ENCODE peak calls at places on chromosomes 11 and 22, in seven cellular contexts. L is transverse colon, O is RWPE1, Z is kidney, P is Calu3, U is suprapubic skin, K is GM12865. S is an unnamed sample.

GRCh38 chr11:68036141-68036716 is 2.6 kb upstream of the TCIRG1 start:
- DNase-seq in K (no peak), P (no peak), Z (peak; percentile 78), L (no peak), O (no peak), U (no peak), S (no peak)

GRCh38 chr22:39545310-39546063 is 12.9 kb upstream of the RPS19BP1 start:
- DNase-seq in K (peak; percentile 32), L (peak; percentile 47), Z (no peak), U (no peak), O (peak; percentile 16), P (no peak), S (peak; percentile 68)

GRCh38 chr11:77512092-77512491 is 38.2 kb upstream of the PAK1 start:
- DNase-seq in L (no peak), Z (no peak), O (no peak), U (no peak), P (no peak), K (no peak), S (no peak)

GRCh38 chr22:46857142-46857825 is 94.8 kb downstream of the TBC1D22A start:
- DNase-seq in K (no peak), P (no peak), Z (no peak), U (no peak), O (no peak), L (no peak), S (no peak)

GRCh38 chr22:24053481-24054226 is 42.5 kb downstream of the CABIN1 start:
- DNase-seq in K (peak; percentile 54), Z (no peak), O (no peak), L (no peak), P (no peak), U (no peak), S (no peak)

GRCh38 chr11:69470301-69470700 is 11.2 kb upstream of the LINC01488 start:
- DNase-seq in O (no peak), L (peak; percentile 59), P (no peak), K (no peak), Z (peak; percentile 39), U (no peak), S (no peak)

GRCh38 chr11:102385053-102385976 is 38.3 kb downstream of the BIRC2 start:
- DNase-seq in P (no peak), K (no peak), L (no peak), Z (no peak), O (no peak), U (no peak), S (no peak)

GRCh38 chr22:39519681-39520053 is 695 bp upstream of the ATF4 start:
- DNase-seq in P (peak; percentile 66), Z (peak; percentile 89), U (peak; percentile 83), L (peak; percentile 69), O (peak; percentile 30), K (peak; percentile 60), S (no peak)

GRCh38 chr22:19060356-19061009 is 61.7 kb downstream of the DGCR2 start:
- DNase-seq in O (peak; percentile 33), K (no peak), L (no peak), Z (no peak), U (peak; percentile 29), P (no peak), S (no peak)

GRCh38 chr11:120401506-120401905 is 65.3 kb downstream of the ARHGEF12 start:
- DNase-seq in O (no peak), Z (no peak), P (no peak), U (no peak), L (no peak), K (no peak), S (no peak)

GRCh38 chr11:87740513-87740912 is 434.7 kb downstream of the RAB38 start:
- DNase-seq in U (no peak), L (no peak), Z (no peak), K (no peak), P (no peak), O (no peak), S (no peak)

GRCh38 chr22:30861688-30862552 is 106.7 kb downstream of the MORC2 start:
- DNase-seq in L (no peak), Z (peak; percentile 57), P (no peak), K (no peak), O (no peak), U (peak; percentile 34), S (no peak)

GRCh38 chr11:58525037-58525614 is 17.2 kb upstream of the OR5B21 start:
- DNase-seq in Z (no peak), U (no peak), O (no peak), L (no peak), P (no peak), K (peak; percentile 81), S (peak; percentile 52)

GRCh38 chr11:116229581-116229980 is 543.2 kb downstream of the BUD13 start:
- DNase-seq in P (no peak), Z (no peak), O (no peak), U (no peak), L (no peak), K (no peak), S (no peak)

GRCh38 chr11:29518389-29519174 is 498.2 kb downstream of the KCNA4 start:
- DNase-seq in U (no peak), Z (no peak), L (no peak), K (peak; percentile 44), P (no peak), O (no peak), S (no peak)

GRCh38 chr11:16511109-16511806 is 154.9 kb upstream of the SOX6 start:
- DNase-seq in P (peak; percentile 4), O (peak; percentile 46), K (no peak), L (no peak), U (no peak), Z (no peak), S (no peak)

GRCh38 chr11:14973621-14974020 is 1.5 kb upstream of the CALCA start:
- DNase-seq in P (peak; percentile 19), O (no peak), K (peak; percentile 41), L (no peak), Z (peak; percentile 76), U (no peak), S (peak; percentile 60)

GRCh38 chr11:61061081-61061826 is 41.0 kb upstream of the CD5 start:
- DNase-seq in U (no peak), L (no peak), Z (no peak), K (peak; percentile 96), O (peak; percentile 77), P (peak; percentile 55), S (peak; percentile 94)

GRCh38 chr11:111001091-111001430 is 244.5 kb upstream of the POU2AF2 start:
- DNase-seq in K (no peak), U (no peak), Z (no peak), P (no peak), L (no peak), O (no peak), S (no peak)

GRCh38 chr22:27801616-27802388 is at the start of gene MN1:
- DNase-seq in U (no peak), O (peak; percentile 57), L (peak; percentile 25), K (peak; percentile 18), P (peak; percentile 54), Z (peak; percentile 80), S (peak; percentile 46)

GRCh38 chr11:60457576-60457975 is 1.9 kb downstream of the MS4A1 start:
- DNase-seq in Z (no peak), L (no peak), O (no peak), U (no peak), P (no peak), K (peak; percentile 82), S (no peak)

GRCh38 chr22:46378499-46379300 is 43.2 kb downstream of the TRMU start:
- DNase-seq in O (no peak), U (no peak), K (no peak), P (peak; percentile 53), L (no peak), Z (peak; percentile 78), S (no peak)

GRCh38 chr11:45089845-45090499 is 56.5 kb upstream of the PRDM11 start:
- DNase-seq in P (no peak), Z (peak; percentile 37), O (peak; percentile 24), L (no peak), K (no peak), U (peak; percentile 60), S (peak; percentile 46)

GRCh38 chr11:94199367-94200130 is 70.9 kb downstream of the PANX1 start:
- DNase-seq in Z (no peak), O (no peak), L (no peak), P (no peak), K (no peak), U (no peak), S (no peak)

GRCh38 chr11:7657306-7658025 is 15.8 kb downstream of the CYB5R2 start:
- DNase-seq in P (peak; percentile 64), L (peak; percentile 64), K (peak; percentile 26), Z (no peak), O (peak; percentile 60), U (no peak), S (peak; percentile 29)

GRCh38 chr22:33328789-33329296 is 270.7 kb upstream of the SYN3 start:
- DNase-seq in O (no peak), K (peak; percentile 13), Z (no peak), U (no peak), L (no peak), P (peak; percentile 69), S (peak; percentile 2)

GRCh38 chr11:34425360-34425759 is 13.4 kb upstream of the CAT start:
- DNase-seq in L (no peak), O (no peak), K (no peak), U (no peak), Z (no peak), P (no peak), S (no peak)

GRCh38 chr11:12540075-12540685 is 134.0 kb upstream of the TEAD1 start:
- DNase-seq in Z (no peak), O (no peak), U (no peak), L (no peak), P (no peak), K (no peak), S (no peak)

GRCh38 chr11:104614117-104614716 is 284.0 kb downstream of the CASP12 start:
- DNase-seq in K (no peak), O (no peak), L (no peak), U (no peak), Z (no peak), P (no peak), S (no peak)

GRCh38 chr11:118485273-118485672 is 42.0 kb upstream of the TTC36 start:
- DNase-seq in U (no peak), P (no peak), Z (no peak), L (no peak), K (no peak), O (peak; percentile 11), S (no peak)
- TF ChIP-seq CTCF in U (no peak), P (no peak), Z (no peak), L (no peak), K (no peak), O (no peak), S (no peak)

GRCh38 chr11:134592391-134592990 is 180.4 kb upstream of the B3GAT1 start:
- DNase-seq in Z (no peak), U (no peak), P (no peak), O (no peak), K (peak; percentile 55), L (peak; percentile 55), S (peak; percentile 83)
- TF ChIP-seq CTCF in Z (peak; percentile 53), U (no peak), P (peak; percentile 26), O (no peak), K (peak; percentile 73), L (no peak), S (peak; percentile 67)

GRCh38 chr11:132408877-132409276 is 1038.5 kb downstream of the NTM start:
- DNase-seq in P (no peak), L (no peak), O (no peak), K (peak; percentile 69), U (no peak), Z (no peak), S (no peak)
- TF ChIP-seq CTCF in P (no peak), L (no peak), O (no peak), K (no peak), U (no peak), Z (no peak), S (no peak)

DNA sequence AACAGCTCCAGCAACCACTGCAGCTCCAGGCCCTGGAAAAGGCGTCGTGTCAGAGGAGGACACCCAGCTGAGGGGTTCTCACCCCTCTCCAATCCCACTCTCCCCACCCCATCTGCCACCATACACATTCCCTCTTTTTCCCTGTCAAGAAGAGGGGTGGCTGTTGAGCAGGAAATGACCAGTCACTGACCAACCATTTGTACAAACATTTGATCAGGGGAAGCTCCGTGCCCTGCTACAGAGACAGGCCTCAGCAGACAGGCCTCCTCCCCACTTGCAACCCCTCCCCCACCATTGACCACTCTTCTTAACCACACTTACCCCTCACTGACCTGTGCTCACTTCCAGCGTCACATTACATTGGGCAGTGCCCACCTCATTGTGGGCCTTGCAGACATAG is 2.3 kb upstream of the VSIG2 start:
- DNase-seq in O (no peak), U (no peak), K (no peak), L (no peak), P (no peak), Z (no peak), S (no peak)
- TF ChIP-seq CTCF in O (no peak), U (no peak), K (no peak), L (no peak), P (no peak), Z (no peak), S (no peak)

S was measured in activated CD8-positive, alpha-beta T cell treated with anti-CD3 and anti-CD28 coated beads for 36 hours.